ENCODE peak calls at places on chromosome 14, in six cellular contexts. M, O, W, J, S and D are unnamed samples.

GRCh38 chr14:33901429-33902155 is 49.3 kb downstream of the EGLN3 start:
- DNase-seq in J (no peak), S (no peak), M (no peak), W (no peak), O (no peak), D (no peak)

GRCh38 chr14:49972840-49973239 is 80.0 kb downstream of the ARF6 start:
- DNase-seq in M (peak; percentile 74), J (no peak), O (peak; percentile 54), W (peak; percentile 79), S (peak; percentile 88), D (peak; percentile 47)

GRCh38 chr14:29410581-29410980 is 517.1 kb downstream of the PRKD1 start:
- DNase-seq in J (no peak), S (no peak), M (no peak), O (no peak), W (no peak), D (no peak)

GRCh38 chr14:53955671-53956426 is 776 bp downstream of the BMP4 start:
- DNase-seq in M (peak; percentile 85), J (no peak), O (peak; percentile 60), S (peak; percentile 28), W (peak; percentile 61), D (no peak)

GRCh38 chr14:77653473-77653872 is 37.0 kb upstream of the SPTLC2 start:
- DNase-seq in S (no peak), O (no peak), W (no peak), M (no peak), J (peak; percentile 10), D (no peak)

GRCh38 chr14:35046751-35047536 is 872 bp downstream of the FAM177A1 start:
- DNase-seq in O (peak; percentile 59), S (no peak), J (peak; percentile 48), M (peak; percentile 75), W (peak; percentile 5), D (peak; percentile 60)

GRCh38 chr14:22739423-22739822 is 27.1 kb upstream of the OXA1L start:
- DNase-seq in O (no peak), J (no peak), S (peak; percentile 25), W (peak; percentile 88), M (no peak), D (no peak)

GRCh38 chr14:61877050-61877390 is 114.8 kb downstream of the SNAPC1 start:
- DNase-seq in W (no peak), S (no peak), J (no peak), M (no peak), O (no peak), D (no peak)

GRCh38 chr14:96925422-96925821 is 128.2 kb downstream of the VRK1 start:
- DNase-seq in M (no peak), S (no peak), J (no peak), O (no peak), W (no peak), D (no peak)

GRCh38 chr14:38291681-38292459 is 36.0 kb upstream of the CLEC14A start:
- DNase-seq in W (peak; percentile 42), M (no peak), J (no peak), S (peak; percentile 33), O (no peak), D (no peak)

GRCh38 chr14:103055693-103056092 is 1.7 kb downstream of the CDC42BPB start:
- DNase-seq in M (no peak), O (no peak), J (no peak), W (peak; percentile 62), S (peak; percentile 65), D (no peak)

GRCh38 chr14:30638926-30639325 is 16.8 kb downstream of the SCFD1 start:
- DNase-seq in S (peak; percentile 47), O (no peak), W (no peak), M (no peak), J (no peak), D (no peak)

GRCh38 chr14:99976021-99976420 is 89.2 kb upstream of the EVL start:
- DNase-seq in O (no peak), W (no peak), S (no peak), J (no peak), M (no peak), D (no peak)

GRCh38 chr14:23481992-23482813 is 12.7 kb downstream of the NGDN start:
- DNase-seq in J (no peak), W (no peak), O (no peak), M (no peak), S (no peak), D (no peak)

GRCh38 chr14:55245657-55246268 is 25.5 kb upstream of the FBXO34 start:
- DNase-seq in W (peak; percentile 49), J (peak; percentile 16), O (no peak), M (peak; percentile 58), S (peak; percentile 47), D (peak; percentile 43)

GRCh38 chr14:24847568-24847967 is 202.4 kb downstream of the STXBP6 start:
- DNase-seq in J (no peak), M (no peak), O (no peak), S (no peak), W (no peak), D (no peak)

GRCh38 chr14:22472935-22473854 is 115.8 kb downstream of the DAD1 start:
- DNase-seq in O (peak; percentile 45), S (peak; percentile 74), J (peak; percentile 79), W (peak; percentile 72), M (peak; percentile 53), D (no peak)

GRCh38 chr14:61698216-61698980 is 3.1 kb downstream of the HIF1A start:
- DNase-seq in J (no peak), S (peak; percentile 73), M (no peak), O (no peak), W (peak; percentile 48), D (no peak)

GRCh38 chr14:91872517-91873470 is 5.5 kb upstream of the TC2N start:
- DNase-seq in M (no peak), O (peak; percentile 88), W (peak; percentile 84), J (peak; percentile 58), S (peak; percentile 91), D (peak; percentile 70)
- H3K4me3 ChIP-seq in M (no peak overlapping the region), O (no peak overlapping the region), W (no peak overlapping the region), J (no peak overlapping the region), S (no peak overlapping the region), D (peak overlapping the region; percentile 45)

GRCh38 chr14:67187826-67188225 is 1.4 kb upstream of the GARIN2 start:
- DNase-seq in M (no peak), S (peak; percentile 27), O (peak; percentile 78), W (no peak), J (no peak), D (no peak)

GRCh38 chr14:67186369-67186768 is 2.9 kb upstream of the GARIN2 start:
- DNase-seq in S (no peak), M (no peak), J (peak; percentile 38), W (no peak), O (no peak), D (no peak)

GRCh38 chr14:67186789-67187188 is 2.5 kb upstream of the GARIN2 start:
- DNase-seq in O (no peak), J (peak; percentile 67), W (no peak), M (no peak), S (no peak), D (no peak)

GRCh38 chr14:67187210-67187609 is 2.0 kb upstream of the GARIN2 start:
- DNase-seq in J (no peak), W (peak; percentile 31), M (peak; percentile 15), O (no peak), S (peak; percentile 40), D (no peak)

DNA sequence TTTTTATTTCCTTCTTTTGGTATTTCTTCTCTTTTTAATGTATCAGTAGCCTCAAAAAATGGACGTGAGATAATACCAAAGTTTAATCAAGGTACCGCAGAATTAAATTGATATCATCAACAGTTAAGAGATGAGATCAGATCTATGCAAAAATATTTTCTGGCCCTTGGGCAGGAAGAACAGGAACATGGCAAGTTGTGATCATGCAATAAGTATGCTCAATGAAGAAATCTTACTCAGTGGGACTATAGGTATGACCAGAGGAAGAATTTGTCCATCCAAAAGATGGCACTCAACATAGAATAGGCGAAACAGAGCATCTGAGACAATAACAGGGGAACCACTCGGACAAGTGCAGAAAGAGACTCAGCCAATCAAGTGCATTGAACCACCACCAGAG is 914 bp upstream of the GARIN2 start:
- DNase-seq in J (no peak), O (no peak), S (no peak), W (no peak), M (no peak), D (no peak)
- H3K4me1 ChIP-seq in J (peaks cover 25% of the 10 kb centered on the region), O (peaks cover 2% of the 10 kb centered on the region), S (peaks cover 10% of the 10 kb centered on the region), W (peaks cover 10% of the 10 kb centered on the region), M (no peaks in the 10 kb centered on the region), D (peaks cover 16% of the 10 kb centered on the region)

GRCh38 chr14:104567957-104568225 is 11.7 kb upstream of the C14orf180 start:
- DNase-seq in S (no peak), W (no peak), M (no peak), O (no peak), J (no peak), D (no peak)
- H3K27me3 ChIP-seq in S (no peaks in the 10 kb centered on the region), W (no peaks in the 10 kb centered on the region), M (peaks cover 7% of the 10 kb centered on the region), O (peaks cover 3% of the 10 kb centered on the region), J (peaks cover 9% of the 10 kb centered on the region), D (no peaks in the 10 kb centered on the region)

GRCh38 chr14:89652352-89652751 is 235.3 kb upstream of the FOXN3 start:
- DNase-seq in M (no peak), W (no peak), O (no peak), J (no peak), S (no peak), D (no peak)
- H3K4me3 ChIP-seq in M (no peak overlapping the region), W (no peak overlapping the region), O (no peak overlapping the region), J (no peak overlapping the region), S (no peak overlapping the region), D (no peak overlapping the region)

GRCh38 chr14:91140672-91141071 is 26.8 kb downstream of the DGLUCY start:
- DNase-seq in J (no peak), S (peak; percentile 41), W (peak; percentile 71), O (no peak), M (no peak), D (no peak)
- H3K4me1 ChIP-seq in J (no peaks in the 10 kb centered on the region), S (no peaks in the 10 kb centered on the region), W (peaks cover 41% of the 10 kb centered on the region), O (peaks cover 2% of the 10 kb centered on the region), M (peaks cover 10% of the 10 kb centered on the region), D (peaks cover 27% of the 10 kb centered on the region)

GRCh38 chr14:21210023-21210422 is 54.2 kb upstream of the OR5AU1 start:
- DNase-seq in O (no peak), J (no peak), S (no peak), M (no peak), W (no peak), D (no peak)
- H3K27me3 ChIP-seq in O (no peaks in the 10 kb centered on the region), J (no peaks in the 10 kb centered on the region), S (no peaks in the 10 kb centered on the region), M (no peaks in the 10 kb centered on the region), W (no peaks in the 10 kb centered on the region), D (no peaks in the 10 kb centered on the region)

GRCh38 chr14:69876848-69877306 is 2.3 kb upstream of the SMOC1 start:
- DNase-seq in W (peak; percentile 4), J (no peak), O (no peak), S (no peak), M (peak; percentile 21), D (no peak)

GRCh38 chr14:69876221-69876847 is 2.9 kb upstream of the SMOC1 start:
- DNase-seq in M (no peak), S (no peak), J (no peak), W (no peak), O (no peak), D (no peak)

GRCh38 chr14:69870613-69871012 is 8.6 kb upstream of the SMOC1 start:
- DNase-seq in O (no peak), W (no peak), M (no peak), S (no peak), J (no peak), D (no peak)

GRCh38 chr14:69877492-69877891 is 1.7 kb upstream of the SMOC1 start:
- DNase-seq in M (peak; percentile 41), W (peak; percentile 33), S (peak; percentile 52), J (no peak), O (no peak), D (no peak)

GRCh38 chr14:69873877-69874780 is 5.1 kb upstream of the SMOC1 start:
- DNase-seq in W (no peak), J (no peak), S (peak; percentile 58), O (no peak), M (no peak), D (no peak)
- H3K4me3 ChIP-seq in W (no peak overlapping the region), J (no peak overlapping the region), S (no peak overlapping the region), O (no peak overlapping the region), M (no peak overlapping the region), D (no peak overlapping the region)